ENCODE peak calls at places on chromosome 16, in six cellular contexts. D, A, Y, O, U and T are unnamed samples.

GRCh38 chr16:24834459-24835335 is 11.1 kb upstream of the SLC5A11 start:
- DNase-seq in D (peak), A (peak), Y (peak), O (peak), U (no peak), T (peak)

GRCh38 chr16:47142469-47143328 is 1.0 kb downstream of the NETO2 start:
- DNase-seq in D (peak), A (no peak), Y (no peak), O (peak), U (no peak), T (peak)

GRCh38 chr16:30797670-30798309 is 10.8 kb upstream of the ZNF629 start:
- DNase-seq in D (peak), A (peak), Y (no peak), O (no peak), U (no peak), T (no peak)

GRCh38 chr16:86306046-86306644 is 204.2 kb upstream of the FOXF1 start:
- DNase-seq in D (no peak), A (no peak), Y (no peak), O (no peak), U (no peak), T (no peak)

GRCh38 chr16:1543085-1543896 is 9.8 kb downstream of the TMEM204 start:
- DNase-seq in D (peak), A (peak), Y (peak), O (peak), U (peak), T (peak)

GRCh38 chr16:64629622-64630021 is 492.2 kb downstream of the CDH11 start:
- DNase-seq in D (no peak), A (no peak), Y (no peak), O (no peak), U (no peak), T (no peak)

GRCh38 chr16:16042076-16042475 is 92.7 kb downstream of the ABCC1 start:
- DNase-seq in D (no peak), A (no peak), Y (no peak), O (peak), U (no peak), T (no peak)

GRCh38 chr16:70534949-70535348 is 11.3 kb downstream of the SF3B3 start:
- DNase-seq in D (peak), A (no peak), Y (no peak), O (no peak), U (no peak), T (no peak)

GRCh38 chr16:583815-584591 is 5.9 kb upstream of the RAB40C start:
- DNase-seq in D (no peak), A (no peak), Y (no peak), O (peak), U (no peak), T (no peak)

GRCh38 chr16:4316732-4317461 is 1.0 kb downstream of the GLIS2 start:
- DNase-seq in D (no peak), A (no peak), Y (no peak), O (peak), U (no peak), T (peak)

GRCh38 chr16:31700530-31701388 is 172.8 kb upstream of the ZNF267 start:
- DNase-seq in D (peak), A (peak), Y (no peak), O (peak), U (peak), T (no peak)

GRCh38 chr16:15808071-15808470 is 48.8 kb downstream of the MYH11 start:
- DNase-seq in D (no peak), A (no peak), Y (no peak), O (no peak), U (no peak), T (no peak)

GRCh38 chr16:81616321-81617020 is 162.6 kb upstream of the PLCG2 start:
- DNase-seq in D (no peak), A (no peak), Y (no peak), O (peak), U (peak), T (no peak)

GRCh38 chr16:838741-839140 is 38.2 kb upstream of the GNG13 start:
- DNase-seq in D (no peak), A (no peak), Y (no peak), O (no peak), U (no peak), T (no peak)

GRCh38 chr16:57185446-57185944 is 344 bp downstream of the PSME3IP1 start:
- DNase-seq in D (no peak), A (no peak), Y (no peak), O (peak), U (no peak), T (peak)

GRCh38 chr16:47392114-47392513 is 68.7 kb downstream of the ITFG1 start:
- DNase-seq in D (peak), A (peak), Y (peak), O (no peak), U (peak), T (no peak)

GRCh38 chr16:89536886-89537548 is 23.5 kb upstream of the RPL13 start:
- DNase-seq in D (no peak), A (no peak), Y (no peak), O (no peak), U (no peak), T (no peak)

GRCh38 chr16:23833960-23834685 is 1.7 kb upstream of the PRKCB start:
- DNase-seq in D (no peak), A (no peak), Y (no peak), O (no peak), U (no peak), T (no peak)

GRCh38 chr16:1772362-1772907 is at the start of gene EME2:
- DNase-seq in D (peak), A (peak), Y (no peak), O (peak), U (no peak), T (peak)

GRCh38 chr16:83248735-83249469 is 558.9 kb upstream of the HSBP1 start:
- DNase-seq in D (no peak), A (no peak), Y (no peak), O (no peak), U (no peak), T (no peak)

GRCh38 chr16:67082891-67083290 is 26.9 kb upstream of the PHAF1 start:
- DNase-seq in D (no peak), A (no peak), Y (no peak), O (no peak), U (no peak), T (no peak)

GRCh38 chr16:1786242-1787055 is 3.7 kb downstream of the NUBP2 start:
- DNase-seq in D (no peak), A (no peak), Y (no peak), O (no peak), U (no peak), T (no peak)

GRCh38 chr16:86353185-86353584 is 157.1 kb upstream of the FOXF1 start:
- DNase-seq in D (no peak), A (no peak), Y (no peak), O (no peak), U (no peak), T (no peak)

GRCh38 chr16:1818873-1819525 is 7.6 kb downstream of the HAGH start:
- DNase-seq in D (no peak), A (no peak), Y (no peak), O (no peak), U (no peak), T (no peak)

GRCh38 chr16:66479661-66480264 is 52.7 kb downstream of the BEAN1 start:
- DNase-seq in D (no peak), A (no peak), Y (no peak), O (no peak), U (no peak), T (no peak)

GRCh38 chr16:30438835-30439234 is 6.8 kb downstream of the SEPHS2 start:
- DNase-seq in D (no peak), A (no peak), Y (no peak), O (no peak), U (no peak), T (no peak)

GRCh38 chr16:82649766-82650165 is 23.0 kb downstream of the CDH13 start:
- DNase-seq in D (no peak), A (no peak), Y (no peak), O (no peak), U (no peak), T (no peak)

GRCh38 chr16:31301708-31302400 is 42.1 kb downstream of the ITGAM start:
- DNase-seq in D (peak), A (no peak), Y (no peak), O (no peak), U (no peak), T (peak)

GRCh38 chr16:51849715-51850114 is 697.2 kb downstream of the TOX3 start:
- DNase-seq in D (no peak), A (no peak), Y (no peak), O (no peak), U (no peak), T (no peak)

GRCh38 chr16:64964126-64964540 is 157.7 kb downstream of the CDH11 start:
- DNase-seq in D (no peak), A (no peak), Y (no peak), O (no peak), U (no peak), T (no peak)

GRCh38 chr16:60203525-60204124 is 1469.5 kb upstream of the GOT2 start:
- DNase-seq in D (no peak), A (no peak), Y (no peak), O (peak), U (no peak), T (peak)

GRCh38 chr16:16183562-16183961 is 39.7 kb downstream of the ABCC6 start:
- DNase-seq in D (peak), A (no peak), Y (no peak), O (no peak), U (no peak), T (no peak)

GRCh38 chr16:56652600-56652999 is 914 bp downstream of the MT1B start:
- DNase-seq in D (no peak), A (no peak), Y (no peak), O (no peak), U (no peak), T (no peak)

GRCh38 chr16:62022688-62023087 is 13.6 kb downstream of the CDH8 start:
- DNase-seq in D (no peak), A (no peak), Y (no peak), O (no peak), U (no peak), T (no peak)

GRCh38 chr16:89257281-89257731 is 39.8 kb downstream of the ZNF778 start:
- DNase-seq in D (no peak), A (no peak), Y (no peak), O (peak), U (no peak), T (no peak)

GRCh38 chr16:65121870-65122723 is at the start of gene CDH11:
- DNase-seq in D (no peak), A (no peak), Y (no peak), O (peak), U (no peak), T (no peak)

DNA sequence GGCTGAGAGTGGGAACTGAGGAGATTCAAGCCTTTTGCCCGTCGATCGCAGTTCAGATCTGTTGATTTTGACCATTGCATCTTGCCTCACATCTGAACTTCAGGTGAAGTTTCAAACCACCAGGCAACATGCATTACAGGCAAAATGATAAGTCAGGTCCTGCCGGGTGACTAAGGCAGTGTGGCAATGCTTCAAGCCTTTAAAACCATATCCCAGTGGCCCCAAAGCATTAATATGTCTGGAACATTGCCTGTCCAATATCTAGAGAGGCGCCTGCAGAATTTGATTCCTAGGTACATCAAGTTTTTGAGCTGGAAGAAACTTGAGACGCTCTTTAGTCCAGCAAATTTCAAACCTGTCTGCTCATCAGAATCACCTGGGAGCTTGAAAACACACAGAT is 502.8 kb downstream of the MAF start:
- DNase-seq in D (no peak), A (no peak), Y (no peak), O (no peak), U (no peak), T (no peak)
- TF ChIP-seq JUND in D (no peak), A (no peak), Y (no peak), O (no peak), U (no peak), T (no peak)

GRCh38 chr16:75264999-75265910 is 13.8 kb upstream of the BCAR1 start:
- DNase-seq in D (no peak), A (no peak), Y (no peak), O (peak), U (no peak), T (no peak)
- TF ChIP-seq JUND in D (no peak), A (no peak), Y (no peak), O (no peak), U (no peak), T (no peak)

GRCh38 chr16:72947379-72948237 is 100.3 kb downstream of the ZFHX3 start:
- DNase-seq in D (no peak), A (peak), Y (no peak), O (peak), U (no peak), T (no peak)

GRCh38 chr16:72951916-72952315 is 96.0 kb downstream of the ZFHX3 start:
- DNase-seq in D (no peak), A (no peak), Y (no peak), O (no peak), U (no peak), T (no peak)

GRCh38 chr16:72948238-72948559 is 99.7 kb downstream of the ZFHX3 start:
- DNase-seq in D (no peak), A (no peak), Y (no peak), O (no peak), U (no peak), T (no peak)

GRCh38 chr16:72952404-72953301 is 95.3 kb downstream of the ZFHX3 start:
- DNase-seq in D (no peak), A (no peak), Y (no peak), O (peak), U (no peak), T (peak)

DNA sequence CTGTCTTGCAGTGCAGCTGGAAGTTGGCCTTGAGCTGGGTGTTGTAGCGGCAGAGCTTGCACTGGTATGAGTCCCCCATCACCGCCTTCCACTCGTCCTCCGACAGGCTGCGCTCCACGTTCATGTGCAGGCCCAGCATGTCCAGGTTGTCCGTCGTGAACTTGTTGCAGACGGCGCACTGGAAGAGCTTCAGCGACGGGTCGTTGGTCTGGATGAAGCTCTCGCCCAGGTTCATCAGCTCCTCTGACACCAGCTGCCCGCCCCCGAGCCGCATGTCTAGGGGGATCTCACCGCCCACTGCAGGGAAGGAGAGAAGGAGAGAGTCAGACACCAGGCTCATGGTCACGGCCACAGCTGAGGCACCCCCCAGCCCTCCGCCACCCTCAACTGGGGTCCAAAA is 97.3 kb downstream of the ZFHX3 start:
- DNase-seq in D (no peak), A (no peak), Y (no peak), O (no peak), U (no peak), T (no peak)
- TF ChIP-seq JUND in D (no peak), A (no peak), Y (no peak), O (no peak), U (no peak), T (no peak)

DNA sequence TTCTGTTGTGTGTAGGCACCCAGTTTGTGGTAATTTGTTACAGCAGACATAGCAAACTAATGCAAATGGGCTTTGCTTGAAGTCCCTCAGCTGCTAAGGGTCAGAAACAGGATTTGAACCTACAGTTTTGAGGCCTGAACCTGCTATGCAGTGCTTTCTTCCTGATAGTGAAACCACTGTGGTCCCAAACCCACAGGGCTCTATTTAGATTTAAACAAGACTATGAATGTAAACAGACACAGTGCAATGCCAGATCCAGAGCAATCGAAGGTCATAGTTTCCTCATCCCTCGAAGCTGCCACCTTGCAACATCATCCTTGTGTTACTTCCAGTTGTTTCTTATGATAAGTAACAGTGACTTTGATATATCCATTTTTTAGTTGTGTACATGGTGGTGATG is 630.2 kb downstream of the WWOX start:
- DNase-seq in D (no peak), A (peak), Y (no peak), O (no peak), U (peak), T (no peak)
- TF ChIP-seq JUND in D (no peak), A (peak), Y (no peak), O (no peak), U (no peak), T (no peak)

GRCh38 chr16:68380676-68381362 is 67.5 kb downstream of the SMPD3 start:
- DNase-seq in D (no peak), A (no peak), Y (no peak), O (no peak), U (no peak), T (no peak)

GRCh38 chr16:68381363-68381724 is 67.0 kb downstream of the SMPD3 start:
- DNase-seq in D (peak), A (no peak), Y (no peak), O (no peak), U (no peak), T (no peak)

GRCh38 chr16:68380348-68380670 is 68.0 kb downstream of the SMPD3 start:
- DNase-seq in D (no peak), A (no peak), Y (no peak), O (no peak), U (no peak), T (no peak)

GRCh38 chr16:68378436-68379415 is 67.9 kb downstream of the PRMT7 start:
- DNase-seq in D (no peak), A (no peak), Y (no peak), O (no peak), U (no peak), T (no peak)

GRCh38 chr16:68379472-68380347 is 68.6 kb downstream of the SMPD3 start:
- DNase-seq in D (no peak), A (no peak), Y (no peak), O (no peak), U (no peak), T (no peak)
- TF ChIP-seq JUND in D (no peak), A (no peak), Y (no peak), O (no peak), U (no peak), T (no peak)

GRCh38 chr16:87847467-87847784 is 21.9 kb downstream of the SLC7A5 start:
- DNase-seq in D (no peak), A (no peak), Y (no peak), O (no peak), U (no peak), T (no peak)
- TF ChIP-seq JUND in D (no peak), A (no peak), Y (no peak), O (no peak), U (no peak), T (no peak)

DNA sequence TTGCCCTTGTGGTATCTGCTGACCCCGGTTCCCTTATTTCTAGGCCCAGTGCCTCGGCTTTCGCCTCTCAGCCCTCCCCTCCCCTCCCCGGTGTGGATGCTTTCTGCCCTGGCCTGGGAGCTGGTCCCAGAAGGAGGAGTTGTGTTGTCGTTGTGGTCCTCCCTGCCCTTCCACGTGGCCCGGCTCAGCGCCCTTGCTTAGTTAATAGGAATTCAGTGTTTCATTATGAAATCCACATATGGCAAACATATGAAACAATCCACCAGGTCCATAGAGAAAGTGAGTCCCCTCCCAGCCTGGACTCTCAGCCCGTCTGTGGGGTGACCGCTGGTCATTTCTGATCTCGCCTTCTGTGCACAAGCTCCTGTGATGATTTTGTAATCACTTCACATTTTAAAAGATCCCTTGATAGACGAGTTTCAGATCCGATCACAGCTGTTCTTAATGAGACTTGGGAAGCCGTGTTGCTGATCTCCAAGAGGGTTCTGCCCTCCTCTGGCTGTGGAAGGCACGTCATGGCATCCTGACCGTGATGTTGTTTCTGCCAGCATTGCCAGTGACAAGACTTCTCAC is 112.1 kb downstream of the BANP start:
- DNase-seq in D (no peak), A (no peak), Y (peak), O (peak), U (no peak), T (peak)
- TF ChIP-seq JUND in D (no peak), A (no peak), Y (no peak), O (no peak), U (no peak), T (no peak)